ENCODE peak calls at places on chromosomes 4 and X, in seven cellular contexts. Q, C, O, Y, I, A and X are unnamed samples.

GRCh38 chr4:135277116-135277979 is 1075.8 kb upstream of the PABPC4L start:
- DNase-seq in I (no peak), A (no peak), O (no peak), Q (peak; percentile 92), Y (peak; percentile 22), C (no peak), X (no peak)

GRCh38 chr4:126267689-126268088 is 952.9 kb downstream of the FAT4 start:
- DNase-seq in Q (peak; percentile 54), Y (peak; percentile 50), I (no peak), O (no peak), C (no peak), A (peak; percentile 61), X (no peak)

GRCh38 chrX:135324463-135324862 is 15.2 kb downstream of the ETDC start:
- DNase-seq in O (no peak), C (no peak), A (no peak), I (no peak), Y (no peak), Q (no peak), X (no peak)

GRCh38 chr4:64250488-64250887 is 158.8 kb downstream of the TECRL start:
- DNase-seq in Q (no peak), I (no peak), O (no peak), Y (no peak), A (no peak), C (no peak), X (no peak)

GRCh38 chrX:74449937-74450330 is 28.6 kb downstream of the SLC16A2 start:
- DNase-seq in A (peak; percentile 81), C (no peak), I (peak; percentile 5), O (no peak), Q (peak; percentile 70), Y (peak; percentile 85), X (peak; percentile 18)

GRCh38 chrX:101287402-101287801 is 3.7 kb downstream of the TAF7L start:
- DNase-seq in I (peak; percentile 9), C (no peak), Y (peak; percentile 41), Q (peak; percentile 8), O (peak; percentile 34), A (peak; percentile 49), X (no peak)

GRCh38 chrX:118823263-118824172 is at the start of gene ZCCHC12:
- DNase-seq in O (peak; percentile 95), A (peak; percentile 57), I (peak; percentile 12), Y (peak; percentile 14), Q (peak; percentile 40), C (peak; percentile 55), X (no peak)

GRCh38 chr4:38957947-38958346 is 74.3 kb downstream of the TMEM156 start:
- DNase-seq in C (no peak), O (no peak), Q (no peak), A (no peak), I (no peak), Y (peak; percentile 8), X (no peak)

GRCh38 chr4:137533855-137534254 is 1.6 kb upstream of the PCDH18 start:
- DNase-seq in Q (no peak), I (no peak), Y (no peak), C (no peak), O (no peak), A (no peak), X (no peak)

GRCh38 chr4:137534516-137534915 is 2.2 kb upstream of the PCDH18 start:
- DNase-seq in A (peak; percentile 65), O (no peak), C (no peak), Q (no peak), Y (no peak), I (no peak), X (no peak)

GRCh38 chr4:137531121-137531520 is 1.2 kb downstream of the PCDH18 start:
- DNase-seq in Y (no peak), C (no peak), O (no peak), Q (no peak), A (peak; percentile 83), I (no peak), X (no peak)

GRCh38 chr4:137531951-137532868 is at the start of gene PCDH18:
- DNase-seq in Q (peak; percentile 96), O (peak; percentile 39), C (peak; percentile 91), Y (peak; percentile 71), I (peak; percentile 63), A (peak; percentile 96), X (no peak)

GRCh38 chr4:137532869-137533236 is 559 bp upstream of the PCDH18 start:
- DNase-seq in A (peak; percentile 60), I (no peak), C (no peak), O (no peak), Y (no peak), Q (peak; percentile 23), X (no peak)
- H3K4me3 ChIP-seq in A (peak overlapping the region; percentile 98), I (peak overlapping the region; percentile 57), C (peak overlapping the region; percentile 65), O (peak overlapping the region; percentile 78), Y (peak overlapping the region; percentile 57), Q (peak overlapping the region; percentile 97), X (peak overlapping the region; percentile 57)

DNA sequence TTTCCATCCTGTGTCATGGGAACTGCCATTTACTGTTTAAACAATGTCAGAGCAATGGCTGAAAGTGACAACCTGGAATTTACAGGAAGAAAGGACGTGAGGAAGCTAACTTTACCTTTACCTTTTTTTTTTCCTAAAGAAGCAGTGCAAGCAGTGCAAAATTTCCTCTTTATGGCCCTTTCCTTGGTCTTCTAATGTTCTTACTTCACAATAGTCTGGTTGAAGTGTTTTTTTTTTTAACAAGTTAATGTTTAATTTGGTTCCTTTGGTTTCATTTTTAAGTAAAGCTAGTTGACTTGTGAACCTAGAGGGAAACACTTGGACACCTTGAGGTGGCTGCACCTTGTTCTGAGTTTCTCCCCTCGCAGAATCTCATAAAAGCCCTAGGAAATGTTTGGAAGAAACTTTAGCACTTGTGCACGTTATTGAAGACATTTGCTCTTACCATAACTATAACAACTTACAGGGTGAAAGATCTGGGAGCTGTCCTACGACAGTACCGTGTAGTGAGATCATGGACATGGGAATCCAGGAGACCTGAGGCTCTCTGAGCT is 1.8 kb downstream of the SGMS2 start:
- DNase-seq in I (peak; percentile 60), C (no peak), Y (peak; percentile 51), O (no peak), A (peak; percentile 19), Q (no peak), X (no peak)
- H3K4me3 ChIP-seq in I (peak overlapping the region; percentile 86), C (peak overlapping the region; percentile 90), Y (peak overlapping the region; percentile 92), O (no peak overlapping the region), A (peak overlapping the region; percentile 81), Q (peak overlapping the region; percentile 94), X (peak overlapping the region; percentile 83)

GRCh38 chr4:3781997-3782930 is 16.1 kb downstream of the ADRA2C start:
- DNase-seq in I (no peak), A (no peak), Q (no peak), C (no peak), Y (no peak), O (no peak), X (no peak)

GRCh38 chr4:3783691-3784306 is 17.6 kb downstream of the ADRA2C start:
- DNase-seq in C (no peak), Q (no peak), A (peak; percentile 48), Y (no peak), O (peak; percentile 95), I (no peak), X (no peak)

GRCh38 chr4:3779509-3779908 is 13.3 kb downstream of the ADRA2C start:
- DNase-seq in Q (no peak), A (no peak), C (no peak), O (no peak), Y (no peak), I (no peak), X (no peak)

GRCh38 chr4:3780347-3781171 is 14.4 kb downstream of the ADRA2C start:
- DNase-seq in A (no peak), Y (no peak), C (no peak), Q (no peak), O (no peak), I (no peak), X (no peak)

DNA sequence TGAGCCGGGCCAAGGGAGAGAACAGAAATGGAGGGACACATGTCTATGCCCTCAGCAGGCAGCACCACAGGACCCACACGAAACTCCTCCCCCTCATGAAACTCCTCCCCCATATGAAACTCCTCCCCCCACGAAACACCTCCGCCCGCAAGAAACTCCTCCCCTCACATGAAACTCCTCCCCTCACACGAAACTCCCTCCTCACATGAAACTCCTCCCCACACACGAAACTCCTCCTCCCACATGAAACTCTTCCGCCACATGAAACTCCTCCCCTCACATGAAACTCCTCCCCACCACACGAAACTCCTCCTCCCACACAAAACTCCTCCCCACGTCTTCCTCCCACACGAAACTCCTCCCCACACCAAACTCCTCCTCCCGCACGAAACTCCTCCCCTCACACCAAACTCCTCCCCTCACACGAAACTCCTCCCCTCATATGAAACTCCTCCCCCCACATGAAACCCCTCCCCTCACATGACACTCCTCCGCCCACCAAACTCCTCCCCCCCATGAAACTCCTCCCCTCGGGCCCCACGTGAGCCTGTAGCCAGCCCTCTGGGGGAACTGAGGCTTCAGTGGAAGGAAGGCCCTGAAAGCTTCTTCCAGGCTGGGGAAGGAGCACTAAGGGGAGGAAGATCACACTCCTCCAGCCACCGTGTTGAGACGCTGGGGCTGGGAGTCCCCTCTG is 15.2 kb downstream of the ADRA2C start:
- DNase-seq in I (no peak), Q (no peak), A (peak; percentile 40), Y (no peak), C (no peak), O (peak; percentile 75), X (no peak)
- H3K4me3 ChIP-seq in I (no peak overlapping the region), Q (no peak overlapping the region), A (no peak overlapping the region), Y (no peak overlapping the region), C (no peak overlapping the region), O (no peak overlapping the region), X (no peak overlapping the region)

GRCh38 chr4:655735-656151 is 18.3 kb downstream of the ATP5ME start:
- DNase-seq in Q (no peak), A (no peak), Y (no peak), O (peak; percentile 57), C (peak; percentile 35), I (no peak), X (no peak)

GRCh38 chr4:656651-657337 is 17.3 kb downstream of the ATP5ME start:
- DNase-seq in A (peak; percentile 30), Y (no peak), I (no peak), Q (no peak), O (peak; percentile 55), C (peak; percentile 51), X (no peak)

GRCh38 chr4:653831-654525 is 20.1 kb downstream of the ATP5ME start:
- DNase-seq in Y (no peak), O (no peak), A (no peak), C (peak; percentile 35), I (no peak), Q (no peak), X (no peak)

GRCh38 chr4:654526-654845 is 19.6 kb downstream of the ATP5ME start:
- DNase-seq in A (no peak), C (no peak), Y (no peak), O (no peak), I (no peak), Q (no peak), X (no peak)

DNA sequence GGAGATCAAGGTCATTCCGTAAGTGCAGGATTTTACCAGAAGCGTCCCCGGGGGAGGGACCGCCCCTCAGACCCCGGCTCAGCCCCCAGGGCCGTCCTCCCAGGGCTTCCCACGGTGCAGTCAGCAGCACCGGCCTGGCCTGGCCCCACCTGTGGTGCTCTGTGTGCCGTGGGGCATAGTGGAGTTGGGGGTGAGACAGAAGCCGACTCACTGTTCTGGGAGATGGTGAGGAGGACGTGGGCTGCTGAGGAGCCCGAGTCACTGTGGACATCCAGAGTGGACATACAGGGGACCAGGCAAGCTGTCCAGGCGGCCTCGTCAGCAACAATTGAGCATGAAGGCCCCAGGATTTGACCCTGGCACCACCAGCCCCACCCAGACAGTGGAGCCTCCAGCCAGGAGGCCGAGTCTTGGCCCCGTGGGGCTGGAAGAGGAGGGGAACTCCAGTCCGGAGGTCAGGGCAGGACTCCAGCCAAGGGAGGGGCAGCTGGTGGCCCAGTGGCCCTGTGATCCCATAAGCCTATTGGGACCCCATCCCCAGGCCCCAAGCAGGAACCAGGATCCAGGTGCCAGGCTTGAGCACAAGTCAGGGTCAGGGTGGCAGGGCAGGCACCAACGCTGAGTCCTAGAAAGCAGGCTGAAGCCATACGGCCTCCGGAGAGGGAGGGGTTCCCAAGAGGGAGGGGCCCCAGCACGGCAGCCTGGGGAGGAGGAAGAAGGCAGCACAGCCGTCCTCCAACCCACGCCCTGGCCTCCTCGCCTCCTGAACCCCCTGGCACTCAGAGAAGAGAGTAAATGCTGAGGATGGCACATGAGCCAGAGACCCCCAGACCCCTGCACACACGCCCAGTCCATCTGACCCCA is 19.0 kb downstream of the ATP5ME start:
- DNase-seq in A (no peak), Y (no peak), C (peak; percentile 22), I (no peak), O (peak; percentile 75), Q (no peak), X (no peak)
- H3K4me3 ChIP-seq in A (no peak overlapping the region), Y (no peak overlapping the region), C (no peak overlapping the region), I (no peak overlapping the region), O (no peak overlapping the region), Q (no peak overlapping the region), X (no peak overlapping the region)